ENCODE peak calls at places on chromosomes 11 and 22, in five cellular contexts. One of them, this sample, is unnamed.

GRCh38 chr11:115226556-115226955 is 277.7 kb downstream of the CADM1 start:
- DNase-seq in LoVo: no peak
- DNase-seq in CD8-positive, alpha-beta memory T cell: no peak
- DNase-seq in NCI-H2107: no peak
- DNase-seq in posterior vena cava: no peak
- DNase-seq in this sample: no peak

GRCh38 chr22:49975543-49976389 is 15.2 kb downstream of the PIM3 start:
- DNase-seq in LoVo: no peak
- DNase-seq in CD8-positive, alpha-beta memory T cell: no peak
- DNase-seq in NCI-H2107: no peak
- DNase-seq in posterior vena cava: peak
- DNase-seq in this sample: no peak

GRCh38 chr11:125892994-125893393 is 5.5 kb downstream of the HYLS1 start:
- DNase-seq in LoVo: no peak
- DNase-seq in CD8-positive, alpha-beta memory T cell: no peak
- DNase-seq in NCI-H2107: no peak
- DNase-seq in posterior vena cava: no peak
- DNase-seq in this sample: no peak

GRCh38 chr11:71355266-71355665 is 92.9 kb downstream of the DHCR7 start:
- DNase-seq in LoVo: no peak
- DNase-seq in CD8-positive, alpha-beta memory T cell: no peak
- DNase-seq in NCI-H2107: no peak
- DNase-seq in posterior vena cava: no peak
- DNase-seq in this sample: no peak

GRCh38 chr11:2528301-2529050 is 83.7 kb downstream of the KCNQ1 start:
- DNase-seq in LoVo: no peak
- DNase-seq in CD8-positive, alpha-beta memory T cell: no peak
- DNase-seq in NCI-H2107: no peak
- DNase-seq in posterior vena cava: peak
- DNase-seq in this sample: no peak

GRCh38 chr11:29282088-29282487 is 734.7 kb downstream of the KCNA4 start:
- DNase-seq in LoVo: peak
- DNase-seq in CD8-positive, alpha-beta memory T cell: no peak
- DNase-seq in NCI-H2107: no peak
- DNase-seq in posterior vena cava: no peak
- DNase-seq in this sample: no peak

GRCh38 chr11:130452941-130453340 is 4.5 kb downstream of the ADAMTS15 start:
- DNase-seq in LoVo: no peak
- DNase-seq in CD8-positive, alpha-beta memory T cell: no peak
- DNase-seq in NCI-H2107: no peak
- DNase-seq in posterior vena cava: no peak
- DNase-seq in this sample: no peak

GRCh38 chr11:105673089-105673488 is 63.2 kb downstream of the GRIA4 start:
- DNase-seq in LoVo: peak
- DNase-seq in CD8-positive, alpha-beta memory T cell: no peak
- DNase-seq in NCI-H2107: no peak
- DNase-seq in posterior vena cava: no peak
- DNase-seq in this sample: no peak

GRCh38 chr11:103888541-103888951 is 147.9 kb upstream of the DDI1 start:
- DNase-seq in LoVo: no peak
- DNase-seq in CD8-positive, alpha-beta memory T cell: no peak
- DNase-seq in NCI-H2107: no peak
- DNase-seq in posterior vena cava: no peak
- DNase-seq in this sample: no peak

GRCh38 chr11:62269654-62270278 is at the start of gene SCGB2A2:
- DNase-seq in LoVo: peak
- DNase-seq in CD8-positive, alpha-beta memory T cell: no peak
- DNase-seq in NCI-H2107: peak
- DNase-seq in posterior vena cava: no peak
- DNase-seq in this sample: no peak

GRCh38 chr11:34749666-34750659 is 129.1 kb downstream of the EHF start:
- DNase-seq in LoVo: peak
- DNase-seq in CD8-positive, alpha-beta memory T cell: no peak
- DNase-seq in NCI-H2107: no peak
- DNase-seq in posterior vena cava: peak
- DNase-seq in this sample: no peak

GRCh38 chr11:107397357-107397756 is 60.3 kb downstream of the CWF19L2 start:
- DNase-seq in LoVo: no peak
- DNase-seq in CD8-positive, alpha-beta memory T cell: no peak
- DNase-seq in NCI-H2107: no peak
- DNase-seq in posterior vena cava: no peak
- DNase-seq in this sample: no peak

GRCh38 chr11:59802639-59803176 is 7.9 kb downstream of the MRPL16 start:
- DNase-seq in LoVo: peak
- DNase-seq in CD8-positive, alpha-beta memory T cell: peak
- DNase-seq in NCI-H2107: no peak
- DNase-seq in posterior vena cava: no peak
- DNase-seq in this sample: no peak

GRCh38 chr22:29074276-29074625 is 1.4 kb downstream of the KREMEN1 start:
- DNase-seq in LoVo: no peak
- DNase-seq in CD8-positive, alpha-beta memory T cell: no peak
- DNase-seq in NCI-H2107: no peak
- DNase-seq in posterior vena cava: no peak
- DNase-seq in this sample: no peak

GRCh38 chr11:84333196-84333595 is 1047.0 kb upstream of the CCDC90B start:
- DNase-seq in LoVo: no peak
- DNase-seq in CD8-positive, alpha-beta memory T cell: no peak
- DNase-seq in NCI-H2107: no peak
- DNase-seq in posterior vena cava: no peak
- DNase-seq in this sample: no peak

GRCh38 chr11:133021503-133021902 is 510.8 kb downstream of the OPCML start:
- DNase-seq in LoVo: no peak
- DNase-seq in CD8-positive, alpha-beta memory T cell: no peak
- DNase-seq in NCI-H2107: no peak
- DNase-seq in posterior vena cava: no peak
- DNase-seq in this sample: no peak

GRCh38 chr11:75768909-75769771 is 562 bp downstream of the DGAT2 start:
- DNase-seq in LoVo: no peak
- DNase-seq in CD8-positive, alpha-beta memory T cell: no peak
- DNase-seq in NCI-H2107: no peak
- DNase-seq in posterior vena cava: peak
- DNase-seq in this sample: no peak

GRCh38 chr11:86172894-86173293 is 71.7 kb upstream of the EED start:
- DNase-seq in LoVo: no peak
- DNase-seq in CD8-positive, alpha-beta memory T cell: no peak
- DNase-seq in NCI-H2107: no peak
- DNase-seq in posterior vena cava: no peak
- DNase-seq in this sample: no peak

GRCh38 chr11:7983832-7984590 is 3.1 kb upstream of the EIF3F start:
- DNase-seq in LoVo: no peak
- DNase-seq in CD8-positive, alpha-beta memory T cell: no peak
- DNase-seq in NCI-H2107: no peak
- DNase-seq in posterior vena cava: no peak
- DNase-seq in this sample: no peak

GRCh38 chr11:69945157-69945556 is 125.9 kb upstream of the FGF3 start:
- DNase-seq in LoVo: no peak
- DNase-seq in CD8-positive, alpha-beta memory T cell: no peak
- DNase-seq in NCI-H2107: no peak
- DNase-seq in posterior vena cava: no peak
- DNase-seq in this sample: no peak

GRCh38 chr11:133029096-133029495 is 503.2 kb downstream of the OPCML start:
- DNase-seq in LoVo: no peak
- DNase-seq in CD8-positive, alpha-beta memory T cell: no peak
- DNase-seq in NCI-H2107: no peak
- DNase-seq in posterior vena cava: no peak
- DNase-seq in this sample: no peak

GRCh38 chr11:93512073-93512475 is 31.1 kb downstream of the SMCO4 start:
- DNase-seq in LoVo: no peak
- DNase-seq in CD8-positive, alpha-beta memory T cell: no peak
- DNase-seq in NCI-H2107: no peak
- DNase-seq in posterior vena cava: no peak
- DNase-seq in this sample: no peak

GRCh38 chr22:24683671-24684070 is 80.7 kb downstream of the GGT1 start:
- DNase-seq in LoVo: no peak
- DNase-seq in CD8-positive, alpha-beta memory T cell: no peak
- DNase-seq in NCI-H2107: no peak
- DNase-seq in posterior vena cava: no peak
- DNase-seq in this sample: no peak

GRCh38 chr11:8218409-8218808 is 45.3 kb downstream of the LMO1 start:
- DNase-seq in LoVo: no peak
- DNase-seq in CD8-positive, alpha-beta memory T cell: no peak
- DNase-seq in NCI-H2107: no peak
- DNase-seq in posterior vena cava: peak
- DNase-seq in this sample: no peak

GRCh38 chr11:122793500-122793899 is 44.8 kb upstream of the CRTAM start:
- DNase-seq in LoVo: no peak
- DNase-seq in CD8-positive, alpha-beta memory T cell: no peak
- DNase-seq in NCI-H2107: no peak
- DNase-seq in posterior vena cava: no peak
- DNase-seq in this sample: no peak

GRCh38 chr22:36320553-36320952 is 67.2 kb downstream of the MYH9 start:
- DNase-seq in LoVo: no peak
- DNase-seq in CD8-positive, alpha-beta memory T cell: no peak
- DNase-seq in NCI-H2107: no peak
- DNase-seq in posterior vena cava: no peak
- DNase-seq in this sample: no peak

GRCh38 chr11:123457187-123457770 is 27.2 kb downstream of the GRAMD1B start:
- DNase-seq in LoVo: no peak
- DNase-seq in CD8-positive, alpha-beta memory T cell: peak
- DNase-seq in NCI-H2107: no peak
- DNase-seq in posterior vena cava: no peak
- DNase-seq in this sample: no peak

GRCh38 chr11:134055029-134055428 is 13.8 kb upstream of the JAM3 start:
- DNase-seq in LoVo: no peak
- DNase-seq in CD8-positive, alpha-beta memory T cell: no peak
- DNase-seq in NCI-H2107: no peak
- DNase-seq in posterior vena cava: peak
- DNase-seq in this sample: no peak

GRCh38 chr11:72789493-72790131 is 4.2 kb downstream of the STARD10 start:
- DNase-seq in LoVo: no peak
- DNase-seq in CD8-positive, alpha-beta memory T cell: no peak
- DNase-seq in NCI-H2107: no peak
- DNase-seq in posterior vena cava: peak
- DNase-seq in this sample: no peak

GRCh38 chr11:3971756-3972404 is 116.4 kb downstream of the STIM1 start:
- DNase-seq in LoVo: no peak
- DNase-seq in CD8-positive, alpha-beta memory T cell: no peak
- DNase-seq in NCI-H2107: no peak
- DNase-seq in posterior vena cava: no peak
- DNase-seq in this sample: no peak

This sample was measured in T-cell.